ENCODE peak calls at places on chromosomes 16 and 17, in eight cellular contexts. U, D, K, M, F, A, X and B are unnamed samples. For H3K27me3, the result is how much of the 10 kb centered on the place peaks cover.

GRCh38 chr16:2691491-2692248 is 9.3 kb downstream of the KCTD5 start:
- DNase-seq in U (peak), D (no peak), K (peak), M (no peak), F (no peak), A (no peak), X (no peak), B (no peak)

GRCh38 chr17:51860934-51861561 is 297.5 kb downstream of the CA10 start:
- DNase-seq in U (no peak), D (no peak), K (no peak), M (peak), F (no peak), A (no peak), X (peak), B (no peak)

GRCh38 chr17:79028496-79029326 is 4.7 kb downstream of the C1QTNF1 start:
- DNase-seq in U (no peak), D (no peak), K (no peak), M (no peak), F (peak), A (no peak), X (no peak), B (no peak)

GRCh38 chr17:40915721-40916256 is 21.7 kb downstream of the KRT23 start:
- DNase-seq in U (no peak), D (no peak), K (no peak), M (no peak), F (no peak), A (no peak), X (no peak), B (no peak)

GRCh38 chr17:50181155-50181554 is 15.3 kb downstream of the SGCA start:
- DNase-seq in U (peak), D (no peak), K (no peak), M (no peak), F (no peak), A (no peak), X (no peak), B (no peak)

GRCh38 chr16:72298947-72299346 is 127.0 kb upstream of the PMFBP1 start:
- DNase-seq in U (no peak), D (no peak), K (no peak), M (no peak), F (no peak), A (no peak), X (no peak), B (no peak)

GRCh38 chr16:58533751-58534470 is 18.6 kb downstream of the SETD6 start:
- DNase-seq in U (no peak), D (no peak), K (no peak), M (no peak), F (no peak), A (no peak), X (no peak), B (no peak)

GRCh38 chr17:10123093-10123492 is 75.3 kb downstream of the GAS7 start:
- DNase-seq in U (no peak), D (no peak), K (no peak), M (no peak), F (no peak), A (no peak), X (no peak), B (no peak)

GRCh38 chr17:13346996-13347762 is 254.6 kb downstream of the HS3ST3A1 start:
- DNase-seq in U (no peak), D (no peak), K (no peak), M (no peak), F (no peak), A (no peak), X (no peak), B (no peak)

GRCh38 chr16:50523710-50524109 is 24.5 kb upstream of the NKD1 start:
- DNase-seq in U (no peak), D (no peak), K (no peak), M (no peak), F (no peak), A (no peak), X (no peak), B (no peak)

GRCh38 chr16:86073103-86073625 is 174.2 kb downstream of the IRF8 start:
- DNase-seq in U (peak), D (no peak), K (no peak), M (no peak), F (no peak), A (no peak), X (no peak), B (no peak)

GRCh38 chr17:80631142-80632045 is 86.8 kb downstream of the RPTOR start:
- DNase-seq in U (no peak), D (no peak), K (no peak), M (no peak), F (no peak), A (no peak), X (no peak), B (no peak)

GRCh38 chr17:4706121-4706520 is 2.2 kb upstream of the PELP1 start:
- DNase-seq in U (no peak), D (no peak), K (no peak), M (no peak), F (no peak), A (no peak), X (peak), B (no peak)

GRCh38 chr17:40538019-40538935 is 27.0 kb downstream of the CCR7 start:
- DNase-seq in U (no peak), D (no peak), K (peak), M (no peak), F (peak), A (no peak), X (no peak), B (no peak)

GRCh38 chr16:34803683-34804416 is 1344.4 kb downstream of the TP53TG3F start:
- DNase-seq in U (peak), D (no peak), K (peak), M (no peak), F (peak), A (no peak), X (no peak), B (no peak)

GRCh38 chr17:27494192-27495091 is 38.2 kb downstream of the KSR1 start:
- DNase-seq in U (peak), D (no peak), K (peak), M (peak), F (peak), A (peak), X (peak), B (peak)

GRCh38 chr17:385836-386144 is 33.2 kb upstream of the RPH3AL start:
- DNase-seq in U (no peak), D (no peak), K (no peak), M (no peak), F (no peak), A (no peak), X (no peak), B (no peak)

GRCh38 chr17:11948791-11949190 is 48.5 kb downstream of the ZNF18 start:
- DNase-seq in U (no peak), D (no peak), K (no peak), M (no peak), F (no peak), A (no peak), X (no peak), B (peak)

GRCh38 chr17:64781013-64781392 is 118.9 kb upstream of the SMURF2 start:
- DNase-seq in U (peak), D (no peak), K (no peak), M (peak), F (peak), A (no peak), X (peak), B (no peak)

GRCh38 chr16:66375451-66375850 is 9.0 kb downstream of the CDH5 start:
- DNase-seq in U (no peak), D (no peak), K (no peak), M (no peak), F (no peak), A (no peak), X (no peak), B (no peak)

GRCh38 chr16:75256871-75257343 is 5.5 kb upstream of the BCAR1 start:
- DNase-seq in U (peak), D (peak), K (peak), M (peak), F (peak), A (no peak), X (no peak), B (no peak)

GRCh38 chr16:3745751-3746355 is 28.5 kb upstream of the TRAP1 start:
- DNase-seq in U (no peak), D (no peak), K (no peak), M (no peak), F (peak), A (no peak), X (no peak), B (no peak)

GRCh38 chr16:12719972-12720371 is 83.7 kb downstream of the CPPED1 start:
- DNase-seq in U (no peak), D (no peak), K (no peak), M (no peak), F (no peak), A (no peak), X (no peak), B (no peak)

GRCh38 chr17:74024871-74025531 is 178.5 kb upstream of the RPL38 start:
- DNase-seq in U (no peak), D (no peak), K (no peak), M (peak), F (no peak), A (no peak), X (peak), B (no peak)

GRCh38 chr16:11202260-11203091 is 53.5 kb downstream of the SOCS1 start:
- DNase-seq in U (no peak), D (no peak), K (no peak), M (peak), F (no peak), A (no peak), X (no peak), B (no peak)

GRCh38 chr17:18314059-18314730 is 599 bp downstream of the TOP3A start:
- DNase-seq in U (peak), D (no peak), K (peak), M (peak), F (no peak), A (no peak), X (no peak), B (no peak)

GRCh38 chr17:5585814-5586558 is 1.7 kb upstream of the NLRP1 start:
- DNase-seq in U (no peak), D (no peak), K (no peak), M (no peak), F (no peak), A (no peak), X (peak), B (no peak)

GRCh38 chr16:4437366-4437765 is 11.7 kb downstream of the DNAJA3 start:
- DNase-seq in U (no peak), D (no peak), K (no peak), M (no peak), F (no peak), A (no peak), X (no peak), B (no peak)

GRCh38 chr17:77145635-77146632 is 5.2 kb downstream of the SEC14L1 start:
- DNase-seq in U (no peak), D (no peak), K (peak), M (no peak), F (peak), A (no peak), X (peak), B (peak)

GRCh38 chr17:73013299-73013698 is 79.2 kb downstream of the SLC39A11 start:
- DNase-seq in U (no peak), D (no peak), K (no peak), M (no peak), F (no peak), A (no peak), X (no peak), B (no peak)

GRCh38 chr17:40533896-40534295 is 31.4 kb downstream of the CCR7 start:
- DNase-seq in U (no peak), D (no peak), K (no peak), M (no peak), F (no peak), A (no peak), X (no peak), B (no peak)

GRCh38 chr16:28974437-28975157 is at the start of gene SPNS1:
- DNase-seq in U (peak), D (peak), K (peak), M (peak), F (peak), A (peak), X (peak), B (peak)

GRCh38 chr17:58335779-58336455 is 7.3 kb upstream of the TSPOAP1 start:
- DNase-seq in U (no peak), D (peak), K (no peak), M (no peak), F (no peak), A (no peak), X (no peak), B (no peak)

GRCh38 chr17:3724373-3725077 is 822 bp downstream of the HASPIN start:
- DNase-seq in U (no peak), D (no peak), K (no peak), M (no peak), F (no peak), A (no peak), X (peak), B (no peak)

GRCh38 chr17:46972346-46972745 is 6.7 kb downstream of the RPRML start:
- DNase-seq in U (no peak), D (no peak), K (peak), M (no peak), F (no peak), A (no peak), X (no peak), B (no peak)

GRCh38 chr17:46968224-46968834 is 10.7 kb downstream of the RPRML start:
- DNase-seq in U (no peak), D (no peak), K (no peak), M (no peak), F (no peak), A (no peak), X (no peak), B (no peak)

GRCh38 chr17:46964315-46965265 is 14.5 kb downstream of the RPRML start:
- DNase-seq in U (no peak), D (no peak), K (no peak), M (peak), F (no peak), A (no peak), X (peak), B (no peak)

GRCh38 chr17:46971647-46972300 is 7.3 kb downstream of the RPRML start:
- DNase-seq in U (no peak), D (no peak), K (no peak), M (no peak), F (no peak), A (no peak), X (no peak), B (no peak)

DNA sequence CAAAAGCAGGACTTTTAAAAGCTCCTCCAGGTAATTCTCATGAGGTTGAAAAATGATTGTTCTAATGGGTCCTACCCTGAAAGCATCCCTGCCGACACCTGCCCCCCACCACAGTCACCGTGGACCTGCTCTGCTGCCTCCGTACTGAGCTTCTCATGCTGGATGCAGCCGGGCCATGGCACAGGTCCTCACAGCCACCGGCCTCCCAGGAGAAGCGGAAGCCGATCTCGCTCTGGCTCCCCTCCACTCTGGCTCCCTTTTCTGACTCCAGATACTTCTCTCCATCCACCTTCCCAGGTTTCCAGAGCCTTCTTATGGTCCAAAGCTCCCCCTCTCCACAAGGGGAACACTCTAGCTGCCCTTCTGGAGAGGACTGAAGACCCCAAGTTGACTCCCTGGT is 10.2 kb downstream of the RPRML start:
- DNase-seq in U (no peak), D (no peak), K (no peak), M (no peak), F (no peak), A (no peak), X (no peak), B (no peak)
- H3K27me3 ChIP-seq in U (under half), D (under half), K (under half), M (under half), F (under half), A (under half), X (under half), B (under half)

DNA sequence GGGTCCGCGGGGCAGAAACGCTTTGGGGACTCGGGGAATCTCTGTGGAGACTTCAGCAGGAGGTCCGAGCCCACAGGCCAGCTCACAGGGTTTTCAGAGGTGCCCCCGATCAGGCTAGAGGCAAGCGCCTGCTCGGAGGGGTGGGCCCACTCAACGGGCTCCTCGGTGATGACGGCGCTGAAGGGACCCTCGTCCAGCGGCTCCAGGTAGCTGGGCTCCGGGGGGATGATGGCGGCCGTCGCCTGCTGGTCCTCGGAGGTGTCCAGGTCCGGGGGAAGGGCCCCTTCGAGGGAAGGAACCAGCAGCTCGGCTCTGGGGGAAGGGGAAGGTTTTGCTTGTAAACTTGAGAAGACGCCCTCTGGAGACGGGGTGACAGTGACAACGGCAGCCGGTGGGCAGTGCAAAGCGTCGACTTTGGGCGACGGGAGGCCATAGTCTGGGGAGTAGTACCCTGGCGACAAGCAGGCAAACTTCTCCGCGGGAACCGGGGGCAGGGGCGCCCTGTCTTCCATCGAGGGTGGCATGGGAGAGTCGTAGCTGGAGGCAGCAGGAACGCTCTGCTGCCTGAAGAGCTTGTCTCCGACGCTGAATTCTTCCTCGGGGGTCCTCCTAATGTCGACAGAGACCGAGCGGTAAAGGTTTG is 63.2 kb downstream of the ZNF778 start:
- DNase-seq in U (peak), D (peak), K (no peak), M (no peak), F (no peak), A (no peak), X (no peak), B (no peak)
- H3K4me3 ChIP-seq in U (no peak), D (no peak), K (no peak), M (no peak), F (no peak), A (no peak), X (no peak), B (no peak)

GRCh38 chr16:56675685-56676210 is 6.1 kb downstream of the MT1H start:
- DNase-seq in U (no peak), D (peak), K (no peak), M (no peak), F (no peak), A (no peak), X (peak), B (no peak)

GRCh38 chr16:56670640-56670934 is 973 bp downstream of the MT1H start:
- DNase-seq in U (no peak), D (no peak), K (no peak), M (no peak), F (no peak), A (no peak), X (peak), B (no peak)

GRCh38 chr16:56671706-56672105 is 2.1 kb downstream of the MT1H start:
- DNase-seq in U (no peak), D (no peak), K (no peak), M (no peak), F (no peak), A (no peak), X (no peak), B (no peak)

GRCh38 chr16:56672761-56673536 is 3.3 kb downstream of the MT1H start:
- DNase-seq in U (no peak), D (no peak), K (no peak), M (no peak), F (no peak), A (no peak), X (peak), B (no peak)

DNA sequence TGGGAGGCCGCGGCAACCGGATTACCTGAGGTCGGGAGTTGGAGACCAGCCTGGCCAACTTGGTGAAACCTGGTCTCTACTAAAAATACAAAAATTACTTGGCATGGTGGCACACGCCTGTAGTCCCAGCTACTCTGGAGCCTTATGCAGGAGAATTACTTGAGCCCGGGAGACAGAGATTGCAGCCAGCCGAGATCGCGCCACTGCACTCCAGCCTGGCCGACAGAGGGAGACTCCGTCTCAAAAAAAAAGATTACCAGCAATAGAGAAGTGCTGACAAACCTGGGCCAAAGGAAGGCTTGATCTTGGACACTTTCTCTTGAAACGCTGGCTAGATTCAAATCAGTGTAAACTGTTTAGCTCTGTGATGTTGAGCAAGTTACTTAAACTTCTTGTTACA is 4.3 kb downstream of the MT1H start:
- DNase-seq in U (no peak), D (no peak), K (no peak), M (peak), F (no peak), A (no peak), X (peak), B (no peak)
- H3K27me3 ChIP-seq in U (half or more), D (under half), K (under half), M (half or more), F (under half), A (under half), X (under half), B (under half)

DNA sequence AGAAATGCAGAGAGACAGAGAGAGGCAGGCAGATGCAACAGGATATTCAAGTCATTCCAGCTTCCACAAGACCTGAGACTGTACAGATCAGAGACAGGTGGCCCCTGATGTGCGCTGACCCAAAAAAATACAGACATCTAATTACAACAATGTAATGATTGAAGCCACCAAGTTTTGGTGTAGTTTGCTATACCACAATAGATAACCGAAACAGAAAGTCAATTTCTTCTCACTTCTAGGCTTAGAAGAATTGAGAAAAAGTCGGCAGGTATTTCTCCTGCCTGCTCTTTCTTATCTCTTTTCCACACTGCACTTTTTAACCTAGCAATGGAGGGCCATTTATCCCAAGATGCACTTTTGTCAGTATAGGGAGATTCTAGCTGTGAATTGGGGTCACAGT is 949.2 kb downstream of the CDH11 start:
- DNase-seq in U (no peak), D (no peak), K (no peak), M (no peak), F (no peak), A (no peak), X (no peak), B (no peak)
- H3K4me3 ChIP-seq in U (no peak), D (no peak), K (no peak), M (no peak), F (no peak), A (no peak), X (no peak), B (no peak)

DNA sequence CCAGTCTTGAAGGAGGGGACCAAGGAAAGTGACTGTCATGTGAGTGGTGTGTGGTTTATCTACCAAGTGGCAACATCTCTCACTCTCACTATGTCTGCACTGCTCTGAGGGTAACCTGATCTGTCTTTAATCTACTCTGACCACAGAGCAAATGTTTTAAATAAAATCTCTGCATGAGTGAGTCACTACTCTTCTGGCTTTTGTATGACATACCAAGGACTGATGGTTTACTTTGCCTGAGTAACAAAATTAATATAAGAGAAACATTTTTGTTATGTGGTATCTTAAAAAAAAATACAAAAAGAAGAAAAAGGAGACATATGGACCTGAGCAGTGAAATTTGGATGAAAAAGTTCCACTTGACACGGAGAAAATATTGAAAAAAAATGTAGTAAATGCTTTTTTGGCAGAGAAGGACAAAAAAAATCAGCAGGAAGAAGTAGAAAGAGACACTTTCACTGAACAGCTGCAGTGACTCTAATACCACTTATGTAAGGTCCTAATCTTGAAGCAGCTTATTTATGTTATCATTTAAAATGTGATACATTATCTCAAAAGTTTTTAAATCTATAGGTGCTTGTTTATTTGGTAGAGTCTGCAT is 240.6 kb downstream of the MAP2K6 start:
- DNase-seq in U (no peak), D (no peak), K (no peak), M (no peak), F (no peak), A (no peak), X (no peak), B (no peak)
- H3K27me3 ChIP-seq in U (under half), D (under half), K (under half), M (under half), F (under half), A (under half), X (under half), B (under half)